ENCODE peak calls at places on chromosomes 13 and 19, in five cellular contexts. U is DND-41, O is adrenal gland, A is fibroblast of lung, B is GM12864. X is an unnamed sample.

GRCh38 chr19:3029070-3029923 is at the start of gene TLE2:
- DNase-seq in U (no peak), O (no peak), A (no peak), B (no peak), X (no peak)

GRCh38 chr19:18379803-18380747 is 5.9 kb upstream of the GDF15 start:
- DNase-seq in U (no peak), O (peak; percentile 96), A (peak; percentile 93), B (no peak), X (peak; percentile 60)

GRCh38 chr19:13842294-13843103 is 34.4 kb upstream of the NANOS3 start:
- DNase-seq in U (peak; percentile 42), O (peak; percentile 88), A (peak; percentile 66), B (no peak), X (peak; percentile 85)

GRCh38 chr19:2482354-2483038 is 6.6 kb downstream of the GADD45B start:
- DNase-seq in U (no peak), O (no peak), A (no peak), B (no peak), X (no peak)

GRCh38 chr19:37997911-37998344 is 90.9 kb downstream of the SIPA1L3 start:
- DNase-seq in U (no peak), O (peak; percentile 76), A (peak; percentile 98), B (no peak), X (peak; percentile 77)

GRCh38 chr19:11142528-11143171 is 12.9 kb downstream of the SPC24 start:
- DNase-seq in U (no peak), O (peak; percentile 95), A (peak; percentile 90), B (no peak), X (peak; percentile 98)

GRCh38 chr19:55640043-55640576 is 692 bp upstream of the ZNF580 start:
- DNase-seq in U (no peak), O (peak; percentile 73), A (peak; percentile 76), B (peak; percentile 67), X (no peak)

GRCh38 chr19:10007366-10007765 is 2.9 kb downstream of the COL5A3 start:
- DNase-seq in U (no peak), O (peak; percentile 28), A (peak; percentile 6), B (no peak), X (no peak)

GRCh38 chr19:5037936-5038335 is 69.0 kb downstream of the KDM4B start:
- DNase-seq in U (no peak), O (no peak), A (no peak), B (no peak), X (no peak)

GRCh38 chr13:81395368-81395767 is 1054.4 kb upstream of the SPRY2 start:
- DNase-seq in U (no peak), O (no peak), A (no peak), B (no peak), X (no peak)

GRCh38 chr19:32977269-32977668 is 5.2 kb downstream of the FAAP24 start:
- DNase-seq in U (no peak), O (no peak), A (no peak), B (no peak), X (peak; percentile 55)

GRCh38 chr19:15379996-15380647 is 535 bp upstream of the AKAP8 start:
- DNase-seq in U (no peak), O (peak; percentile 65), A (peak; percentile 46), B (peak; percentile 19), X (peak; percentile 61)
- TF ChIP-seq CTCF in U (peak; percentile 21), O (no peak), A (no peak), B (no peak), X (no peak)

GRCh38 chr13:74794147-74794546 is 659.9 kb upstream of the KLF12 start:
- DNase-seq in U (peak; percentile 10), O (no peak), A (no peak), B (no peak), X (no peak)
- TF ChIP-seq CTCF in U (no peak), O (no peak), A (no peak), B (no peak), X (no peak)

GRCh38 chr19:35783469-35784400 is 8.4 kb downstream of the ARHGAP33 start:
- DNase-seq in U (no peak), O (no peak), A (no peak), B (no peak), X (no peak)
- TF ChIP-seq CTCF in U (peak; percentile 15), O (no peak), A (no peak), B (no peak), X (no peak)

GRCh38 chr13:48778551-48779088 is 124.9 kb downstream of the CYSLTR2 start:
- DNase-seq in U (no peak), O (no peak), A (no peak), B (no peak), X (no peak)
- TF ChIP-seq CTCF in U (no peak), O (no peak), A (no peak), B (no peak), X (no peak)

DNA sequence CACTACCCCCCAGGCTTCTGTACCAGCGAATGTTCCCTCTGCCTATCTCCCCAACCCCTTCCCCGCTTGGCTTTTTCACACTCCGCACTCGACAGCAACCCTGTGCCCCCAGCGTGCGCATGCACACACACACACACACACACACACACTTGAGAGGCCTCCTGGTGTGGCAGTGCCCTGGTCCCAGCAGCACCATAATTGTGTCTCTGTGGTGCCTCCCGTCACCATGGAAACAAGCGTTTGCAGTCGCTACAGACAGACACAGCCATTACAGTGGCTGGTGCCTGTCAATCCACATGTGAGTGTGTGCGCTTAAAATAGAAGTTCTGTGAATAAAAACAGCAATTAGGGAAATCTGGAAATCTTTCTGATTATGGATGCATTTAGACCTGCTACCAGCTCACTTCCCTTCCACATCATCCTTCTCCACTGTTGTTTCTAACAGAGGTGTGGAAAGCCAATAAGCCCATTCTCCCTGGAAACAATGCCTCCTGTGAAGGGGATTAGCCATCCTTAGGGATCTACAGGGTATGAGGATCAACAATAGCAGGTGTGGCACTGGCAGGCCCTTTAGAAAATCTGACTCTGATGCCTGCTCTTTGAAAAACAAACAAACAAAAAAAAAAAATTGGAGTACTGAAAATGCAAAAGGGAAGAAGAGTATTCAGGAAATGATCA is 146.3 kb downstream of the DCLK1 start:
- DNase-seq in U (no peak), O (no peak), A (no peak), B (no peak), X (no peak)
- TF ChIP-seq CTCF in U (no peak), O (no peak), A (no peak), B (no peak), X (no peak)

DNA sequence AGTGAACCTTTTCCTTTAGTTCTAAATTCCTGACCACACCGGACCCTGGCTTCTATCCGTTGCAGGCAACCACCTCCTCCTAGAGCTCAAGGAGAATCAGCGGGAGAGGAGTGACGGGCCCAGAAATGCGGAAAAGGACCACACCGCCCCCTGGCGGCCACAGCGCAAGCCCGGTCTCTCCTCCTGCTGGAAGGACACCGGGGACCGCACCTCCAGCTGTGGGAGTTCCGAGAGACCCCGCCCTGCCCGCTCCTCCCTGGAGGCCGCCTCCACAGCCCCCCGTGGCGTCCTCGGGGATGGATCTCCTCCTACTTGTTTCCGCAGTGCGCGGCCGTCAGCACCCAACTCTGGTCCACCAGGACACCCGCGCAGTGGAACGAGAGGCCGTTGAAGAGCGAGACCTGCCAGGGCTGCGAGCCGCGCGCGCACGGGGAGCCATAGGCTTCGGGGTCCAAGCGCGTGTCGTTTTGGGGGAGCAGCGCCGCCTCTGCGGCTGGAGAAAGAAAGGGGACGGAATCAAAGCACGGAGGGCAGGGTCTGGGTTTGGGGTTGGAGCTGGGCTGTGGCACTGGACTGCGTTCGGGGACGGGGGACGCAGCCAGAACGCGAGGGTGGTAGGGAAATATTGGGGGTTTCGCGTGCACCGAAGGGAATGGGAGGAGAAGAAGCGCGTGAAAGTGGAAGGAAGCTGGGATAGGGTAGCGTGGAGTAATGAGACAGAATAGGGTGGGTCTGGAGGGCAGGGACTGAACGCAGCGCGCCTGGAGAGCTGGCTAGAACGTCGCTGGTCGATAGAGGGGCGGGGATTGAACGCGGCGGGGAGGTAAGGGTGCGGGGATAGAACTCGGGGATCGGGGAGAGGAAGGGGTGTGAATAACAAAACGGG is 2.5 kb downstream of the KLK10 start:
- DNase-seq in U (peak; percentile 52), O (peak; percentile 33), A (no peak), B (no peak), X (no peak)
- TF ChIP-seq CTCF in U (peak; percentile 90), O (peak; percentile 28), A (peak; percentile 54), B (peak; percentile 40), X (peak; percentile 59)

DNA sequence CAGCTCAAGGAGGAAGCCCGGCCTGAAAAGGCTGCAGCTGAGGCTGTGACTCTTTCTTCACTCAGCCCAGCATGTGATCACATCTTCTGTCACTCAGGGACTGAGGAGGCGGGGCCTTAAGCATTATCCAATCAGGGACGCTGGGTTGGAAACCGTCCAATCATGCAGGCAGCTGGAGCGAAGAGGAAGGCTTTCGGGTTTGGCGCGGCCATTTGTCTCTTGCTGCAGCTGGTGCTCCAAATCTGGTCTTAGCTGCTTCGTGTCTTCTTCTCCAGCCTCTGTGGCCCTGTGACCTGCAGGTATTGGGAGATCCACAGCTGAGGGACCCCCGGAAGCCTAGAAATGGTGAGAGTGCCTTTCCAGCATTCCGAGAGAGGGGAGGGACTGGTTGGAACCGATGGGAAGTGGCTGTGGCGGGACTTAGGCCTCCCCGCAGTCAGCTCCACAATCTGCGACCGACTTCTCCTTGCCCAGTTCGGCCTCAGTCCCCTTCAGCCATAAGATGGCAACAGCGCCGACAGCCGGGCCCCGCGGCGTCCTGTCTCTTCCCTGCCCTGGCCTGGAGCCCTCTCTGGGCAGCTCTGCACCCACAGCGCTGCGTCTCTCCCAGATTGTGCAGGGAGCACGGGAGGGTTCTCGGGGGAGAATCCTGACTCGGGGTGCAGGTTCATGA is at the start of gene ZNF90:
- DNase-seq in U (no peak), O (peak; percentile 93), A (peak; percentile 96), B (peak; percentile 83), X (no peak)
- TF ChIP-seq CTCF in U (no peak), O (no peak), A (peak; percentile 7), B (no peak), X (no peak)

GRCh38 chr13:66359910-66360552 is 870.1 kb downstream of the PCDH9 start:
- DNase-seq in U (no peak), O (no peak), A (no peak), B (no peak), X (no peak)
- TF ChIP-seq CTCF in U (no peak), O (no peak), A (no peak), B (no peak), X (no peak)